ENCODE peak calls at places on chromosomes 1 and 21, in seven cellular contexts. X is GM12878, C is transverse colon, N is HCT116, E is spleen, P is esophagus muscularis mucosa, Q is SK-N-SH. D is an unnamed sample.

GRCh38 chr1:234927968-234928635 is 200.5 kb downstream of the TOMM20 start:
- DNase-seq in X (no peak), C (no peak), N (no peak), E (no peak), P (no peak), Q (no peak), D (no peak)

GRCh38 chr1:18144921-18145699 is 37.5 kb downstream of the IGSF21 start:
- DNase-seq in X (no peak), C (peak; percentile 59), N (no peak), E (peak; percentile 29), P (no peak), Q (no peak), D (no peak)

GRCh38 chr21:39673736-39674135 is 61.0 kb downstream of the B3GALT5 start:
- DNase-seq in X (no peak), C (no peak), N (no peak), E (peak; percentile 62), P (no peak), Q (no peak), D (no peak)

GRCh38 chr21:15063821-15064575 is 802 bp downstream of the NRIP1 start:
- DNase-seq in X (no peak), C (peak; percentile 41), N (no peak), E (no peak), P (no peak), Q (peak; percentile 35), D (peak; percentile 34)

GRCh38 chr1:45015683-45016082 is 3.6 kb downstream of the UROD start:
- DNase-seq in X (no peak), C (no peak), N (no peak), E (no peak), P (peak; percentile 21), Q (no peak), D (no peak)

GRCh38 chr1:246564839-246565750 is 966 bp downstream of the TFB2M start:
- DNase-seq in X (no peak), C (no peak), N (no peak), E (peak; percentile 82), P (no peak), Q (no peak), D (no peak)

GRCh38 chr1:5511381-5512097 is 480.7 kb downstream of the NPHP4 start:
- DNase-seq in X (no peak), C (no peak), N (no peak), E (no peak), P (no peak), Q (no peak), D (no peak)

GRCh38 chr1:113821916-113822315 is 9.6 kb upstream of the RSBN1 start:
- DNase-seq in X (no peak), C (no peak), N (no peak), E (no peak), P (no peak), Q (no peak), D (no peak)

GRCh38 chr1:943545-944340 is 15.3 kb downstream of the NOC2L start:
- DNase-seq in X (no peak), C (no peak), N (no peak), E (no peak), P (no peak), Q (no peak), D (no peak)

GRCh38 chr1:111920221-111921024 is 69.0 kb downstream of the KCND3 start:
- DNase-seq in X (no peak), C (no peak), N (no peak), E (no peak), P (no peak), Q (no peak), D (peak; percentile 68)

GRCh38 chr1:3019516-3020051 is 1.7 kb upstream of the ACTRT2 start:
- DNase-seq in X (no peak), C (peak; percentile 3), N (no peak), E (peak; percentile 53), P (no peak), Q (no peak), D (no peak)

GRCh38 chr1:151773698-151774097 is 10.4 kb upstream of the MRPL9 start:
- DNase-seq in X (no peak), C (no peak), N (no peak), E (no peak), P (no peak), Q (no peak), D (no peak)

GRCh38 chr1:61139324-61140055 is 57.1 kb downstream of the NFIA start:
- DNase-seq in X (no peak), C (no peak), N (no peak), E (no peak), P (no peak), Q (no peak), D (no peak)

GRCh38 chr1:205590457-205590768 is 41.4 kb downstream of the ELK4 start:
- DNase-seq in X (no peak), C (no peak), N (no peak), E (no peak), P (no peak), Q (no peak), D (no peak)

GRCh38 chr1:153355445-153356071 is 2.1 kb upstream of the S100A9 start:
- DNase-seq in X (no peak), C (peak; percentile 59), N (peak; percentile 46), E (peak; percentile 94), P (no peak), Q (peak; percentile 59), D (peak; percentile 18)

GRCh38 chr1:60037061-60037460 is 36.5 kb downstream of the C1orf87 start:
- DNase-seq in X (no peak), C (no peak), N (no peak), E (no peak), P (no peak), Q (no peak), D (no peak)

GRCh38 chr1:60044881-60045280 is 28.7 kb downstream of the C1orf87 start:
- DNase-seq in X (no peak), C (no peak), N (no peak), E (no peak), P (no peak), Q (no peak), D (no peak)

GRCh38 chr1:60037669-60038068 is 35.9 kb downstream of the C1orf87 start:
- DNase-seq in X (no peak), C (no peak), N (no peak), E (no peak), P (no peak), Q (no peak), D (no peak)

GRCh38 chr1:60035925-60036324 is 37.6 kb downstream of the C1orf87 start:
- DNase-seq in X (no peak), C (no peak), N (no peak), E (no peak), P (no peak), Q (no peak), D (no peak)

GRCh38 chr1:60041783-60042182 is 31.8 kb downstream of the C1orf87 start:
- DNase-seq in X (no peak), C (no peak), N (no peak), E (no peak), P (no peak), Q (no peak), D (no peak)
- H3K27ac ChIP-seq in X (no peak overlapping the region), C (no peak overlapping the region), N (no peak overlapping the region), E (no peak overlapping the region), P (no peak overlapping the region), Q (no peak overlapping the region), D (no peak overlapping the region)

DNA sequence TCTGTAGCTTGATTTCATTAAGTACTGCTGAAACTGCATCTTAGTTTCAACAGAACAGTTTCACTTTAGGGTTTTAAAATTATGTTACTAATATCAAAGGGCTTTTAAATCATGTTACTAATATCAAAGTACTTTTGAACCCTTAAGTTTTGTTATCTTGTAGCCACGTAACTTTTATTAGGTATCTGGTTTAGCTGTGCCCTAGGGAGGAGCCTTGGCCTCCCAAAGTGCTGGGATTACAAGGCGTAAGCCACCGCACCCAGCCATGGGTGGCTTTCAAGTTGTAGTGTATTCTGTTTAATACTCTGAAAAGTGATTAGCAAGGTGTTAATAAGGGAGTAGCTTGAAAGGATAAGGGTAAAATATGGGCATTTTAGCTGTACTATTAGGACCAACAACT is 2.0 kb downstream of the KDM4A start:
- DNase-seq in X (no peak), C (peak; percentile 24), N (no peak), E (peak; percentile 41), P (no peak), Q (no peak), D (no peak)
- H3K4me3 ChIP-seq in X (peak overlapping the region; percentile 98), C (no peak overlapping the region), N (no peak overlapping the region), E (no peak overlapping the region), P (peak overlapping the region; percentile 76), Q (peak overlapping the region; percentile 85), D (no peak overlapping the region)

GRCh38 chr1:221711642-221712041 is 30.2 kb downstream of the DUSP10 start:
- DNase-seq in X (no peak), C (no peak), N (no peak), E (no peak), P (no peak), Q (no peak), D (no peak)

GRCh38 chr1:221712776-221713431 is 29.0 kb downstream of the DUSP10 start:
- DNase-seq in X (peak; percentile 72), C (peak; percentile 64), N (no peak), E (peak; percentile 87), P (no peak), Q (no peak), D (no peak)

GRCh38 chr1:221714227-221715116 is 27.4 kb downstream of the DUSP10 start:
- DNase-seq in X (no peak), C (no peak), N (no peak), E (no peak), P (no peak), Q (no peak), D (no peak)

GRCh38 chr1:221711156-221711577 is 30.7 kb downstream of the DUSP10 start:
- DNase-seq in X (no peak), C (no peak), N (no peak), E (no peak), P (no peak), Q (no peak), D (no peak)

DNA sequence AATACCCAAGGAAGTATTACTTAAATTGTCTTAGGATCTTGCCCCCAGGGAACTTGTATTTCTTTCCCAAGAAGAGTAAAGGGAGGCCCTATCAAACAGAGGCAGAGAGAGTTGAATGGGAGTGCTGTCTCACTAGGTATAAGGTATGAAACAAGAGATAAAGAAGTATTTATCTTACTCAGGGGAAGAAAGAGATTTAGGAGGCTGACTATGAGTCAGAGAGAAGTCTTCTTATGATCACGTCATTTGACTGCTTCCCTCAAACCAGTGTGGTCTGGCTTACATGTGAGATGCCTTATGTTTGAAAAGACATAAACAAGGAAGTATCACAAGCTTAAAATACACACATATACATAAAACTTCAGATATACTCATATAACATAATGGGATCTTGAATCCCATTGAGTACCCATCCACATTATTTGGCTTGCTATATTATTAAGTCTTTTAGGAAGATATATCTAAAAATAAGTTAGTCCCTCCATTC is 29.6 kb downstream of the DUSP10 start:
- DNase-seq in X (no peak), C (no peak), N (no peak), E (no peak), P (no peak), Q (no peak), D (no peak)
- TF ChIP-seq POLR2AphosphoS5 in X (no peak), C (no peak), N (no peak), E (no peak), P (no peak), Q (no peak), D (no peak)

DNA sequence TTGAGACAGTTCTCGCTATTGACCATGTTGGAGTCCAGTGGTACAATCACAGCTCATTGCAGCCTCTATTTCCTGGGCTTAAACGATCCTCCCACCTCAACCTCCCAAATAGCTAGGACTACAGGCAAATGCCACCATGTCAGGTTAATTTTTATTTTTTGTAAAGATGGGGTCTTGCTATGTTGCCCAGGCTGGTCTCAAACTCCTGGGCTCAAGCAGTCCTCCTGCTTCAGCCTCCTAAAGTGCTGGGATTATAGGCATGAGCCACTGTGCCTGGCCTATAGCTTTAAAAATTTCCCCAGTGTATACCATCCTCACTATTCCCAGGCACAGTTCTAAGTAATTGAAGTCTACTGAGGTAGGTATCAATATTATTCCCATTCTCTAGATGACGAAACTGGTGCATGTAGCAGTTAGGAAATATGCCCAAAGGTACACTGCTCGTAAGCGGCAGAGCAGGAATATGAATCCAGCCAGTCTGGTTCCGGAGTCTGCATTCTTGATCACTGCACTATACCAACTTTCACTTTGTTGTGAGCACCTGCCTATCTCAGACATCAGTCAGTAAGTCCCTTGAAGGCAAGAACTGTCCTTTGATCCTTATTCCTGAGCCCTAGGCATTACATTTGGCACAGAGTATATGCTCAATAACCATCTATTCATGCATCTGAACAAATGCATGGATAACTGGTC is 11.5 kb upstream of the SRP9 start:
- DNase-seq in X (no peak), C (no peak), N (no peak), E (peak; percentile 5), P (no peak), Q (no peak), D (peak; percentile 46)
- H3K27ac ChIP-seq in X (no peak overlapping the region), C (peak overlapping the region; percentile 70), N (no peak overlapping the region), E (no peak overlapping the region), P (no peak overlapping the region), Q (peak overlapping the region; percentile 81), D (peak overlapping the region; percentile 60)

D was measured in prostate gland.